ENCODE peak calls at places on chromosomes 13 and 19, in eight cellular contexts. One of them, this sample, is unnamed.
A peak's percentile ranks its signal among the peaks of the same experiment; 100 is the strongest.

GRCh38 chr19:3440082-3440481 is 40.2 kb downstream of the SMIM24 start:
- DNase-seq in prostate gland: no peak
- DNase-seq in astrocyte: no peak
- DNase-seq in A549: peak; percentile 63
- DNase-seq in effector memory CD4-positive, alpha-beta T cell: peak; percentile 27
- DNase-seq in cardiac muscle cell: peak; percentile 31
- DNase-seq in Peyer's patch: peak; percentile 73
- DNase-seq in fibroblast of lung: no peak
- DNase-seq in this sample: no peak

GRCh38 chr13:99307648-99308339 is 595 bp upstream of the GPR183 start:
- DNase-seq in prostate gland: no peak
- DNase-seq in astrocyte: peak; percentile 87
- DNase-seq in A549: no peak
- DNase-seq in effector memory CD4-positive, alpha-beta T cell: peak; percentile 50
- DNase-seq in cardiac muscle cell: peak; percentile 61
- DNase-seq in Peyer's patch: no peak
- DNase-seq in fibroblast of lung: peak; percentile 44
- DNase-seq in this sample: no peak

GRCh38 chr19:18152817-18153554 is at the start of gene PIK3R2:
- DNase-seq in prostate gland: peak; percentile 100
- DNase-seq in astrocyte: peak; percentile 87
- DNase-seq in A549: peak; percentile 86
- DNase-seq in effector memory CD4-positive, alpha-beta T cell: peak; percentile 99
- DNase-seq in cardiac muscle cell: peak; percentile 99
- DNase-seq in Peyer's patch: peak; percentile 99
- DNase-seq in fibroblast of lung: peak; percentile 99
- DNase-seq in this sample: peak; percentile 100

GRCh38 chr19:15934332-15935078 is at the start of gene CYP4F11:
- DNase-seq in prostate gland: peak; percentile 95
- DNase-seq in astrocyte: no peak
- DNase-seq in A549: peak; percentile 19
- DNase-seq in effector memory CD4-positive, alpha-beta T cell: no peak
- DNase-seq in cardiac muscle cell: no peak
- DNase-seq in Peyer's patch: peak; percentile 96
- DNase-seq in fibroblast of lung: no peak
- DNase-seq in this sample: peak; percentile 60

GRCh38 chr19:31819837-31820236 is 470.6 kb upstream of the TSHZ3 start:
- DNase-seq in prostate gland: no peak
- DNase-seq in astrocyte: no peak
- DNase-seq in A549: no peak
- DNase-seq in effector memory CD4-positive, alpha-beta T cell: no peak
- DNase-seq in cardiac muscle cell: no peak
- DNase-seq in Peyer's patch: no peak
- DNase-seq in fibroblast of lung: no peak
- DNase-seq in this sample: no peak

GRCh38 chr19:51157265-51157664 is 15.2 kb downstream of the SIGLEC7 start:
- DNase-seq in prostate gland: no peak
- DNase-seq in astrocyte: no peak
- DNase-seq in A549: no peak
- DNase-seq in effector memory CD4-positive, alpha-beta T cell: no peak
- DNase-seq in cardiac muscle cell: no peak
- DNase-seq in Peyer's patch: no peak
- DNase-seq in fibroblast of lung: no peak
- DNase-seq in this sample: no peak

GRCh38 chr19:1850809-1851544 is 2.7 kb upstream of the REXO1 start:
- DNase-seq in prostate gland: no peak
- DNase-seq in astrocyte: no peak
- DNase-seq in A549: no peak
- DNase-seq in effector memory CD4-positive, alpha-beta T cell: no peak
- DNase-seq in cardiac muscle cell: no peak
- DNase-seq in Peyer's patch: no peak
- DNase-seq in fibroblast of lung: no peak
- DNase-seq in this sample: peak; percentile 37

GRCh38 chr19:56142087-56142787 is 1.1 kb downstream of the ZNF444 start:
- DNase-seq in prostate gland: peak; percentile 81
- DNase-seq in astrocyte: no peak
- DNase-seq in A549: no peak
- DNase-seq in effector memory CD4-positive, alpha-beta T cell: no peak
- DNase-seq in cardiac muscle cell: no peak
- DNase-seq in Peyer's patch: no peak
- DNase-seq in fibroblast of lung: no peak
- DNase-seq in this sample: peak; percentile 65

GRCh38 chr13:113860579-113861432 is 3.1 kb downstream of the GAS6 start:
- DNase-seq in prostate gland: no peak
- DNase-seq in astrocyte: no peak
- DNase-seq in A549: no peak
- DNase-seq in effector memory CD4-positive, alpha-beta T cell: no peak
- DNase-seq in cardiac muscle cell: peak; percentile 51
- DNase-seq in Peyer's patch: peak; percentile 87
- DNase-seq in fibroblast of lung: no peak
- DNase-seq in this sample: peak; percentile 41

GRCh38 chr19:4455742-4456565 is 1.6 kb downstream of the UBXN6 start:
- DNase-seq in prostate gland: peak; percentile 72
- DNase-seq in astrocyte: peak; percentile 42
- DNase-seq in A549: no peak
- DNase-seq in effector memory CD4-positive, alpha-beta T cell: no peak
- DNase-seq in cardiac muscle cell: peak; percentile 83
- DNase-seq in Peyer's patch: no peak
- DNase-seq in fibroblast of lung: peak; percentile 78
- DNase-seq in this sample: peak; percentile 58

GRCh38 chr13:78978381-78978998 is 319.5 kb upstream of the OBI1 start:
- DNase-seq in prostate gland: peak; percentile 35
- DNase-seq in astrocyte: peak; percentile 34
- DNase-seq in A549: peak; percentile 13
- DNase-seq in effector memory CD4-positive, alpha-beta T cell: no peak
- DNase-seq in cardiac muscle cell: peak; percentile 77
- DNase-seq in Peyer's patch: no peak
- DNase-seq in fibroblast of lung: peak; percentile 75
- DNase-seq in this sample: peak; percentile 9

GRCh38 chr19:35026418-35026817 is 3.9 kb upstream of the SCN1B start:
- DNase-seq in prostate gland: no peak
- DNase-seq in astrocyte: no peak
- DNase-seq in A549: no peak
- DNase-seq in effector memory CD4-positive, alpha-beta T cell: no peak
- DNase-seq in cardiac muscle cell: no peak
- DNase-seq in Peyer's patch: no peak
- DNase-seq in fibroblast of lung: no peak
- DNase-seq in this sample: no peak

GRCh38 chr19:32404939-32405430 is 585 bp upstream of the DPY19L3 start:
- DNase-seq in prostate gland: peak; percentile 36
- DNase-seq in astrocyte: peak; percentile 16
- DNase-seq in A549: no peak
- DNase-seq in effector memory CD4-positive, alpha-beta T cell: peak; percentile 2
- DNase-seq in cardiac muscle cell: peak; percentile 52
- DNase-seq in Peyer's patch: peak; percentile 73
- DNase-seq in fibroblast of lung: peak; percentile 43
- DNase-seq in this sample: peak; percentile 56

GRCh38 chr13:44402902-44403719 is 29.5 kb downstream of the SERP2 start:
- DNase-seq in prostate gland: peak; percentile 91
- DNase-seq in astrocyte: no peak
- DNase-seq in A549: no peak
- DNase-seq in effector memory CD4-positive, alpha-beta T cell: no peak
- DNase-seq in cardiac muscle cell: no peak
- DNase-seq in Peyer's patch: no peak
- DNase-seq in fibroblast of lung: no peak
- DNase-seq in this sample: peak; percentile 38

GRCh38 chr19:39823693-39824092 is 10.3 kb downstream of the DYRK1B start:
- DNase-seq in prostate gland: no peak
- DNase-seq in astrocyte: no peak
- DNase-seq in A549: no peak
- DNase-seq in effector memory CD4-positive, alpha-beta T cell: no peak
- DNase-seq in cardiac muscle cell: no peak
- DNase-seq in Peyer's patch: no peak
- DNase-seq in fibroblast of lung: peak; percentile 4
- DNase-seq in this sample: no peak

GRCh38 chr13:74134777-74135305 is 637 bp upstream of the KLF12 start:
- DNase-seq in prostate gland: peak; percentile 18
- DNase-seq in astrocyte: no peak
- DNase-seq in A549: peak; percentile 31
- DNase-seq in effector memory CD4-positive, alpha-beta T cell: peak; percentile 65
- DNase-seq in cardiac muscle cell: no peak
- DNase-seq in Peyer's patch: peak; percentile 71
- DNase-seq in fibroblast of lung: no peak
- DNase-seq in this sample: peak; percentile 29

GRCh38 chr13:77397636-77398035 is 70.7 kb upstream of the MYCBP2 start:
- DNase-seq in prostate gland: no peak
- DNase-seq in astrocyte: peak; percentile 4
- DNase-seq in A549: no peak
- DNase-seq in effector memory CD4-positive, alpha-beta T cell: no peak
- DNase-seq in cardiac muscle cell: peak; percentile 3
- DNase-seq in Peyer's patch: no peak
- DNase-seq in fibroblast of lung: peak; percentile 8
- DNase-seq in this sample: no peak

DNA sequence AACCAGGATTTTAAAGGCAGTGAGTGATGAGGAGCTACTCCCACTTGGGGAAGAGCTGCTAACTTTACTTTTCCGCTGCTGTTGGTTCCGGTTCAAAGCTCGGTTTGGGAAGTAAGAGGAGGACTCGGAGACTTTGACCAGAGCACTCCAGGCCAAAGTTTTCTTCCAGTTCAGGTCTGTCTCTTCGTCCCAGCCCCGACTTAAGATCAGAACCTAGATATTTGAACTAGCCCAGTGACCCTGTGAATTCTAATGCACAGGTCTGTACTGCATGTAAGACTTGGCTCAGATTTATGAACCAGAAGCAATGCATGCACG is 2.0 kb downstream of the COL4A2 start:
- DNase-seq in prostate gland: no peak
- DNase-seq in astrocyte: no peak
- DNase-seq in A549: no peak
- DNase-seq in effector memory CD4-positive, alpha-beta T cell: no peak
- DNase-seq in cardiac muscle cell: no peak
- DNase-seq in Peyer's patch: no peak
- DNase-seq in fibroblast of lung: no peak
- DNase-seq in this sample: no peak
- H3K27ac ChIP-seq in prostate gland: peak overlapping the region; percentile 91
- H3K27ac ChIP-seq in astrocyte: peak overlapping the region; percentile 87
- H3K27ac ChIP-seq in A549: peak overlapping the region; percentile 97
- H3K27ac ChIP-seq in effector memory CD4-positive, alpha-beta T cell: no peak overlapping the region
- H3K27ac ChIP-seq in cardiac muscle cell: no peak overlapping the region
- H3K27ac ChIP-seq in Peyer's patch: peak overlapping the region; percentile 65
- H3K27ac ChIP-seq in fibroblast of lung: peak overlapping the region; percentile 73
- H3K27ac ChIP-seq in this sample: peak overlapping the region; percentile 70

DNA sequence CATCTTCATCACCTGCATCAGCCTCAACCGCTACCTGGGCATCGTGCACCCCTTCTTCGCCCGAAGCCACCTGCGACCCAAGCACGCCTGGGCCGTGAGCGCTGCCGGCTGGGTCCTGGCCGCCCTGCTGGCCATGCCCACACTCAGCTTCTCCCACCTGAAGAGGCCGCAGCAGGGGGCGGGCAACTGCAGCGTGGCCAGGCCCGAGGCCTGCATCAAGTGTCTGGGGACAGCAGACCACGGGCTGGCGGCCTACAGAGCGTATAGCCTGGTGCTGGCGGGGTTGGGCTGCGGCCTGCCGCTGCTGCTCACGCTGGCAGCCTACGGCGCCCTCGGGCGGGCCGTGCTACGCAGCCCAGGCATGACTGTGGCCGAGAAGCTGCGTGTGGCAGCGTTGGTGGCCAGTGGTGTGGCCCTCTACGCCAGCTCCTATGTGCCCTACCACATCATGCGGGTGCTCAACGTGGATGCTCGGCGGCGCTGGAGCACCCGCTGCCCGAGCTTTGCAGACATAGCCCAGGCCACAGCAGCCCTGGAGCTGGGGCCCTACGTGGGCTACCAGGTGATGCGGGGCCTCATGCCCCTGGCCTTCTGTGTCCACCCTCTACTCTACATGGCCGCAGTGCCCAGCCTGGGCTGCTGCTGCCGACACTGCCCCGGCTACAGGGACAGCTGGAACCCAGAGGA is 2.6 kb downstream of the P2RY11 start:
- DNase-seq in prostate gland: no peak
- DNase-seq in astrocyte: no peak
- DNase-seq in A549: no peak
- DNase-seq in effector memory CD4-positive, alpha-beta T cell: no peak
- DNase-seq in cardiac muscle cell: no peak
- DNase-seq in Peyer's patch: no peak
- DNase-seq in fibroblast of lung: no peak
- DNase-seq in this sample: no peak
- H3K4me1 ChIP-seq in prostate gland: peaks cover 4% of the 10 kb centered on the region
- H3K4me1 ChIP-seq in astrocyte: peaks cover 10% of the 10 kb centered on the region
- H3K4me1 ChIP-seq in A549: peaks cover 26% of the 10 kb centered on the region
- H3K4me1 ChIP-seq in effector memory CD4-positive, alpha-beta T cell: peaks cover 40% of the 10 kb centered on the region
- H3K4me1 ChIP-seq in cardiac muscle cell: peaks cover 6% of the 10 kb centered on the region
- H3K4me1 ChIP-seq in Peyer's patch: peaks cover 14% of the 10 kb centered on the region
- H3K4me1 ChIP-seq in fibroblast of lung: peaks cover 7% of the 10 kb centered on the region
- H3K4me1 ChIP-seq in this sample: no peaks in the 10 kb centered on the region

GRCh38 chr13:54034047-54034446 is 1005.4 kb downstream of the OLFM4 start:
- DNase-seq in prostate gland: no peak
- DNase-seq in astrocyte: no peak
- DNase-seq in A549: no peak
- DNase-seq in effector memory CD4-positive, alpha-beta T cell: no peak
- DNase-seq in cardiac muscle cell: no peak
- DNase-seq in Peyer's patch: no peak
- DNase-seq in fibroblast of lung: no peak
- DNase-seq in this sample: no peak

GRCh38 chr13:54029720-54030119 is 1001.1 kb downstream of the OLFM4 start:
- DNase-seq in prostate gland: no peak
- DNase-seq in astrocyte: no peak
- DNase-seq in A549: no peak
- DNase-seq in effector memory CD4-positive, alpha-beta T cell: no peak
- DNase-seq in cardiac muscle cell: no peak
- DNase-seq in Peyer's patch: no peak
- DNase-seq in fibroblast of lung: no peak
- DNase-seq in this sample: no peak

GRCh38 chr13:54033323-54033861 is 1004.8 kb downstream of the OLFM4 start:
- DNase-seq in prostate gland: no peak
- DNase-seq in astrocyte: no peak
- DNase-seq in A549: no peak
- DNase-seq in effector memory CD4-positive, alpha-beta T cell: no peak
- DNase-seq in cardiac muscle cell: no peak
- DNase-seq in Peyer's patch: no peak
- DNase-seq in fibroblast of lung: no peak
- DNase-seq in this sample: no peak

GRCh38 chr13:54029226-54029625 is 1000.6 kb downstream of the OLFM4 start:
- DNase-seq in prostate gland: no peak
- DNase-seq in astrocyte: peak; percentile 66
- DNase-seq in A549: no peak
- DNase-seq in effector memory CD4-positive, alpha-beta T cell: no peak
- DNase-seq in cardiac muscle cell: no peak
- DNase-seq in Peyer's patch: no peak
- DNase-seq in fibroblast of lung: no peak
- DNase-seq in this sample: no peak
- H3K27ac ChIP-seq in prostate gland: no peak overlapping the region
- H3K27ac ChIP-seq in astrocyte: peak overlapping the region; percentile 32
- H3K27ac ChIP-seq in A549: no peak overlapping the region
- H3K27ac ChIP-seq in effector memory CD4-positive, alpha-beta T cell: no peak overlapping the region
- H3K27ac ChIP-seq in cardiac muscle cell: no peak overlapping the region
- H3K27ac ChIP-seq in Peyer's patch: no peak overlapping the region
- H3K27ac ChIP-seq in fibroblast of lung: no peak overlapping the region
- H3K27ac ChIP-seq in this sample: peak overlapping the region; percentile 50

DNA sequence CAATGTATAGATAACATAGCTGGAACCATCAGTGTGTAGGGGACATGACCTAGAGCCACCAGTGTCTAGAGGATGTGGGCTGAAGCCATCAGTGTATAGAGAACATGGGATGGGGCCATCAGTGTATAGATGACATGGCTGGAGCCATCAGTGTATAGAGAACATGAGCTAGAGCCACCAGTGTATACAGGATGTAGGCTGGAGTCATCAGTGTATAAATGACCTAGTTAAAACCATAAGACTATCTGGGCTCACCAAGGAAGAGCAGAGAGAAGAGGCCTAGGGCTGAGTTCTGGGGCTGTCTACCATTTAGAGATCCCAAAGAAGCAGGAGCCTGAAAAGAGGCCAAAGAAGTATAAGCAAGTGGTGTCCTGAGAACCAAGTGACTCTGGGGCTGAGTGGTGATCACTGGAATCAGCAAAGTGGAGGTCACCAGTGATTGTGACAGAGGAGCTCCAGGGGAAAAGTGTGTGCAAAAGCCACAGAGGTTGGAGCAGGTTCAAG is 41.0 kb downstream of the RFX2 start:
- DNase-seq in prostate gland: no peak
- DNase-seq in astrocyte: no peak
- DNase-seq in A549: no peak
- DNase-seq in effector memory CD4-positive, alpha-beta T cell: no peak
- DNase-seq in cardiac muscle cell: no peak
- DNase-seq in Peyer's patch: no peak
- DNase-seq in fibroblast of lung: no peak
- DNase-seq in this sample: no peak
- H3K4me1 ChIP-seq in prostate gland: no peaks in the 10 kb centered on the region
- H3K4me1 ChIP-seq in astrocyte: peaks cover 43% of the 10 kb centered on the region
- H3K4me1 ChIP-seq in A549: peaks cover 45% of the 10 kb centered on the region
- H3K4me1 ChIP-seq in effector memory CD4-positive, alpha-beta T cell: peaks cover 24% of the 10 kb centered on the region
- H3K4me1 ChIP-seq in cardiac muscle cell: no peaks in the 10 kb centered on the region
- H3K4me1 ChIP-seq in Peyer's patch: no peaks in the 10 kb centered on the region
- H3K4me1 ChIP-seq in fibroblast of lung: peaks cover 13% of the 10 kb centered on the region
- H3K4me1 ChIP-seq in this sample: peaks cover 8% of the 10 kb centered on the region

This sample was measured in pancreas.